ENCODE peak calls at places on chromosomes 6 and 20, in five cellular contexts. X is left lung; T is CD8-positive, alpha-beta T cell; I is upper lobe of left lung; O is AG04450. W is an unnamed sample. For H3K27me3 and H3K9me3, the result is how much of the 10 kb centered on the place peaks cover.

GRCh38 chr6:144646066-144646800 is 361.1 kb downstream of the UTRN start:
- DNase-seq in O (no peak), I (no peak), X (no peak), T (no peak), W (no peak)

GRCh38 chr6:113629940-113630339 is 227.2 kb upstream of the MARCKS start:
- DNase-seq in X (no peak), T (no peak), I (no peak), O (no peak), W (no peak)

GRCh38 chr6:157714153-157714490 is 108.9 kb upstream of the SNX9 start:
- DNase-seq in X (no peak), T (no peak), O (no peak), I (no peak), W (no peak)

GRCh38 chr20:53157443-53158408 is 185.6 kb downstream of the TSHZ2 start:
- DNase-seq in X (peak), O (peak), I (peak), T (peak), W (peak)

GRCh38 chr20:32444474-32445220 is 86.5 kb downstream of the ASXL1 start:
- DNase-seq in O (no peak), T (no peak), X (no peak), I (peak), W (no peak)

GRCh38 chr6:79408598-79408997 is 128.6 kb downstream of the LCA5 start:
- DNase-seq in T (no peak), O (no peak), I (no peak), X (no peak), W (no peak)

GRCh38 chr6:128397996-128398395 is 122.4 kb downstream of the PTPRK start:
- DNase-seq in T (no peak), I (no peak), X (no peak), O (no peak), W (no peak)

GRCh38 chr6:25165181-25165580 is 114.0 kb upstream of the CARMIL1 start:
- DNase-seq in T (no peak), O (no peak), X (no peak), I (no peak), W (no peak)

GRCh38 chr20:43916073-43916874 is 1.6 kb downstream of the TOX2 start:
- DNase-seq in T (no peak), I (no peak), X (no peak), O (no peak), W (peak)

GRCh38 chr20:1894951-1895673 is at the start of gene SIRPA:
- DNase-seq in X (peak), I (peak), T (no peak), O (no peak), W (peak)

GRCh38 chr6:135195045-135195444 is 13.9 kb downstream of the MYB start:
- DNase-seq in T (no peak), O (no peak), I (no peak), X (no peak), W (no peak)

GRCh38 chr6:134910596-134910935 is 39.3 kb downstream of the ALDH8A1 start:
- DNase-seq in T (no peak), O (no peak), X (no peak), I (no peak), W (no peak)

GRCh38 chr6:119078449-119079287 is at the start of gene FAM184A:
- DNase-seq in T (peak), I (peak), O (no peak), X (peak), W (peak)

GRCh38 chr6:56955171-56956155 is 556 bp downstream of the BEND6 start:
- DNase-seq in O (peak), X (peak), T (peak), I (peak), W (peak)

GRCh38 chr20:62668441-62669027 is 26.2 kb downstream of the SLCO4A1 start:
- DNase-seq in I (peak), X (peak), O (peak), T (peak), W (peak)

GRCh38 chr6:106556368-106556960 is 72.8 kb downstream of the RTN4IP1 start:
- DNase-seq in O (no peak), I (no peak), T (no peak), X (no peak), W (peak)

GRCh38 chr6:166957087-166957804 is 896 bp upstream of the RNASET2 start:
- DNase-seq in X (peak), I (peak), T (peak), O (no peak), W (peak)

GRCh38 chr6:30885481-30885998 is 1.2 kb downstream of the DDR1 start:
- DNase-seq in I (peak), O (no peak), X (peak), T (no peak), W (no peak)

GRCh38 chr6:118383924-118384323 is 164.2 kb upstream of the PLN start:
- DNase-seq in I (no peak), T (no peak), O (no peak), X (no peak), W (no peak)

GRCh38 chr6:46993846-46994245 is 48.3 kb downstream of the ADGRF1 start:
- DNase-seq in O (peak), T (no peak), I (no peak), X (no peak), W (no peak)

GRCh38 chr6:154314084-154314483 is 42.5 kb downstream of the IPCEF1 start:
- DNase-seq in T (no peak), I (no peak), O (no peak), X (no peak), W (no peak)

GRCh38 chr6:123604067-123604466 is 32.7 kb downstream of the TRDN start:
- DNase-seq in T (no peak), X (no peak), O (no peak), I (no peak), W (peak)

GRCh38 chr6:35500782-35501181 is 3.9 kb upstream of the TEAD3 start:
- DNase-seq in I (no peak), X (no peak), O (no peak), T (no peak), W (no peak)

GRCh38 chr20:50144362-50144761 is 9.2 kb downstream of the PEDS1 start:
- DNase-seq in X (peak), T (no peak), I (peak), O (peak), W (no peak)

GRCh38 chr6:95846652-95847051 is 169.1 kb upstream of the FUT9 start:
- DNase-seq in X (no peak), T (no peak), I (no peak), O (no peak), W (no peak)

GRCh38 chr6:163963205-163964120 is 548.9 kb downstream of the QKI start:
- DNase-seq in O (no peak), I (no peak), T (no peak), X (no peak), W (no peak)

GRCh38 chr6:170205534-170206316 is 85.2 kb downstream of the DLL1 start:
- DNase-seq in T (no peak), O (no peak), X (no peak), I (no peak), W (no peak)

GRCh38 chr6:116512709-116513108 is 1.3 kb downstream of the CALHM5 start:
- DNase-seq in X (no peak), O (no peak), I (no peak), T (no peak), W (no peak)
- H3K4me3 ChIP-seq in X (no peak), O (peak), I (peak), T (no peak), W (no peak)

GRCh38 chr20:64236137-64237088 is 19.1 kb upstream of the PCMTD2 start:
- DNase-seq in T (no peak), O (no peak), I (no peak), X (no peak), W (no peak)
- H3K27me3 ChIP-seq in T (under half), O (under half), I (under half), X (under half), W (under half)

GRCh38 chr20:15561707-15562106 is 1011.5 kb downstream of the KIF16B start:
- DNase-seq in I (no peak), X (no peak), T (no peak), O (no peak), W (peak)

GRCh38 chr20:15555913-15556312 is 1017.3 kb downstream of the KIF16B start:
- DNase-seq in O (no peak), T (no peak), X (no peak), I (no peak), W (no peak)

GRCh38 chr20:15560936-15561531 is 1012.2 kb downstream of the KIF16B start:
- DNase-seq in T (no peak), O (no peak), X (no peak), I (no peak), W (no peak)

GRCh38 chr20:15556869-15557268 is 1016.4 kb downstream of the KIF16B start:
- DNase-seq in I (no peak), O (no peak), T (no peak), X (no peak), W (no peak)
- H3K9me3 ChIP-seq in I (under half), O (under half), T (under half), X (under half), W (under half)

GRCh38 chr20:35171438-35171752 is 477 bp upstream of the PROCR start:
- DNase-seq in X (no peak), T (no peak), I (no peak), O (no peak), W (no peak)
- H3K4me3 ChIP-seq in X (no peak), T (peak), I (peak), O (peak), W (peak)

GRCh38 chr20:57874141-57874540 is 164.3 kb upstream of the PMEPA1 start:
- DNase-seq in I (no peak), T (no peak), X (no peak), O (no peak), W (no peak)

GRCh38 chr20:57877131-57877784 is 167.4 kb upstream of the PMEPA1 start:
- DNase-seq in I (peak), O (no peak), T (no peak), X (no peak), W (no peak)

GRCh38 chr20:57877995-57878394 is 168.2 kb upstream of the PMEPA1 start:
- DNase-seq in I (no peak), T (no peak), X (no peak), O (no peak), W (no peak)

GRCh38 chr20:57878803-57879424 is 169.1 kb upstream of the PMEPA1 start:
- DNase-seq in T (no peak), X (no peak), I (peak), O (no peak), W (no peak)

DNA sequence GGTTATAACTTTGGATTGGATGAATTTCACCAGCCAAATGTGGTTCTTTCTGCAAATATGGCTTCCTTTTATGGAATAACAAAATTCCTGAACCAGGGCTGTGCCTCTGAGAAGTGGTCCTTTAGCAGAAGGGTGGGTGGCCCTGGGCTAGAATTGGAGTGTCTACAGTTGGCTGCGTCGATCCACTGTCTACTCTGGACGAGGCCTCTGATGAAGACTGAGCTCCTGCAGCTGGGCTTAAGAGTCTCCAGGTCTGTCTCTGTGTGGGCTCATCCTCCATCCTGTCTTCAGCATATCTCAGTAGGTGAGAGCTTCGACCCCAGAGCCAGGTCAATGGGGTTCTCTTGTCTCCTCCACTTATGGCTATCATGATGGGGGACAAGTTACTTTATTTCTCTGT is 166.3 kb upstream of the PMEPA1 start:
- DNase-seq in T (no peak), I (no peak), O (no peak), X (no peak), W (no peak)
- H3K27me3 ChIP-seq in T (under half), I (under half), O (under half), X (under half), W (under half)

W was measured in HAP-1.